ENCODE peak calls at places on chromosomes 12 and 14, in ten cellular contexts. U is activated CD4-positive, alpha-beta T cell treated with anti-CD3 and anti-CD28 coated beads for 48 hours; P is GM12891; T is stromal cell of bone marrow; Y is occipital lobe; Q is NCI-H1105; S is activated CD8-positive, alpha-beta memory T cell treated with anti-CD3 and anti-CD28 coated beads for 4 hours; J is germinal center; N is cardiac muscle cell; F is GOT3. E is an unnamed sample.

GRCh38 chr12:40903040-40903439 is 210.8 kb downstream of the CNTN1 start:
- DNase-seq in U (no peak), P (no peak), T (no peak), Y (no peak), Q (no peak), S (no peak), J (no peak), N (no peak), F (no peak), E (no peak)

GRCh38 chr14:104393898-104394605 is 185.5 kb upstream of the C14orf180 start:
- DNase-seq in U (peak), P (no peak), T (no peak), Y (no peak), Q (no peak), S (peak), J (peak), N (no peak), F (no peak), E (peak)

GRCh38 chr14:39102265-39102968 is 618 bp downstream of the SEC23A start:
- DNase-seq in U (no peak), P (peak), T (peak), Y (no peak), Q (no peak), S (no peak), J (peak), N (peak), F (no peak), E (no peak)

GRCh38 chr12:7031306-7031705 is 13.0 kb upstream of the LPCAT3 start:
- DNase-seq in U (no peak), P (no peak), T (no peak), Y (no peak), Q (no peak), S (no peak), J (no peak), N (no peak), F (no peak), E (no peak)

GRCh38 chr12:63098851-63099250 is 52.1 kb downstream of the AVPR1A start:
- DNase-seq in U (no peak), P (no peak), T (no peak), Y (no peak), Q (no peak), S (no peak), J (no peak), N (no peak), F (no peak), E (no peak)

GRCh38 chr14:103016594-103016993 is 40.8 kb downstream of the CDC42BPB start:
- DNase-seq in U (no peak), P (no peak), T (no peak), Y (no peak), Q (no peak), S (no peak), J (no peak), N (no peak), F (no peak), E (no peak)

GRCh38 chr12:79020106-79020505 is 155.5 kb downstream of the SYT1 start:
- DNase-seq in U (no peak), P (no peak), T (no peak), Y (no peak), Q (no peak), S (no peak), J (no peak), N (no peak), F (no peak), E (no peak)

GRCh38 chr12:59370933-59371332 is 224.9 kb upstream of the SLC16A7 start:
- DNase-seq in U (no peak), P (no peak), T (no peak), Y (no peak), Q (no peak), S (no peak), J (no peak), N (no peak), F (no peak), E (no peak)

GRCh38 chr12:32069071-32069470 is 37.6 kb upstream of the BICD1 start:
- DNase-seq in U (no peak), P (no peak), T (no peak), Y (no peak), Q (no peak), S (no peak), J (no peak), N (no peak), F (no peak), E (no peak)

GRCh38 chr12:62375603-62376002 is 91.0 kb upstream of the MON2 start:
- DNase-seq in U (no peak), P (no peak), T (no peak), Y (no peak), Q (no peak), S (no peak), J (no peak), N (no peak), F (no peak), E (no peak)